ENCODE peak calls at places on chromosomes 2 and 18, in seven cellular contexts. O, K, U, A, C, P and Z are unnamed samples.
A peak's percentile ranks its signal among the peaks of the same experiment; 100 is the strongest.

GRCh38 chr2:237774811-237775553 is 23.6 kb upstream of the RBM44 start:
- DNase-seq in P (peak; percentile 49), U (no peak), K (peak; percentile 55), C (peak; percentile 43), A (peak; percentile 48), O (peak; percentile 56), Z (peak; percentile 57)

GRCh38 chr2:199704358-199705238 is 146.4 kb downstream of the FTCDNL1 start:
- DNase-seq in C (no peak), A (no peak), U (peak; percentile 8), O (peak; percentile 36), K (no peak), P (no peak), Z (peak; percentile 14)

GRCh38 chr2:43848174-43848573 is 9.4 kb downstream of the ABCG8 start:
- DNase-seq in U (no peak), A (no peak), P (no peak), K (no peak), O (peak; percentile 33), C (peak; percentile 13), Z (no peak)

GRCh38 chr2:39202639-39203369 is 41.0 kb downstream of the CDKL4 start:
- DNase-seq in U (no peak), C (no peak), A (no peak), P (no peak), O (no peak), K (no peak), Z (no peak)

GRCh38 chr2:42105330-42106256 is 57.8 kb downstream of the PKDCC start:
- DNase-seq in K (no peak), C (no peak), U (no peak), A (no peak), O (no peak), P (no peak), Z (no peak)

GRCh38 chr2:169276045-169276444 is 86.3 kb downstream of the LRP2 start:
- DNase-seq in K (no peak), C (no peak), P (no peak), U (no peak), A (no peak), O (peak; percentile 13), Z (no peak)

GRCh38 chr2:152369176-152369860 is 34.3 kb downstream of the FMNL2 start:
- DNase-seq in U (peak; percentile 93), K (no peak), C (peak; percentile 86), O (no peak), A (no peak), P (no peak), Z (no peak)

GRCh38 chr18:79887181-79888000 is 64.1 kb downstream of the SLC66A2 start:
- DNase-seq in A (no peak), P (peak; percentile 9), U (no peak), K (no peak), O (no peak), C (no peak), Z (no peak)

GRCh38 chr2:218255441-218255840 is 5.4 kb upstream of the GPBAR1 start:
- DNase-seq in C (peak; percentile 79), P (no peak), K (no peak), O (no peak), A (no peak), U (peak; percentile 44), Z (no peak)

GRCh38 chr18:71115261-71115660 is 826.4 kb downstream of the SOCS6 start:
- DNase-seq in P (no peak), A (no peak), U (no peak), C (no peak), K (no peak), O (no peak), Z (no peak)

GRCh38 chr2:231646471-231646870 is 53.8 kb downstream of the TEX44 start:
- DNase-seq in U (no peak), K (no peak), C (no peak), O (no peak), P (no peak), A (no peak), Z (no peak)

GRCh38 chr2:239161711-239162140 is 239.1 kb downstream of the HDAC4 start:
- DNase-seq in C (no peak), A (no peak), O (no peak), U (no peak), K (no peak), P (peak; percentile 23), Z (peak; percentile 2)

GRCh38 chr2:149132303-149132702 is 93.8 kb downstream of the LYPD6B start:
- DNase-seq in O (no peak), U (no peak), P (no peak), C (no peak), A (no peak), K (no peak), Z (no peak)

GRCh38 chr2:165718811-165719210 is 75.2 kb downstream of the GALNT3 start:
- DNase-seq in U (no peak), O (no peak), C (no peak), K (no peak), A (no peak), P (no peak), Z (no peak)

GRCh38 chr2:122255924-122256323 is 500.5 kb downstream of the TSN start:
- DNase-seq in K (no peak), A (no peak), O (no peak), C (no peak), P (no peak), U (no peak), Z (no peak)

GRCh38 chr2:223954401-223954800 is 2.9 kb upstream of the MRPL44 start:
- DNase-seq in A (no peak), C (peak; percentile 83), O (no peak), K (no peak), P (no peak), U (peak; percentile 75), Z (no peak)

GRCh38 chr2:240468300-240469238 is 33.1 kb downstream of the GPC1 start:
- DNase-seq in A (peak; percentile 14), C (no peak), U (no peak), O (no peak), P (no peak), K (no peak), Z (peak; percentile 42)

GRCh38 chr2:219491278-219491967 is 7.3 kb upstream of the GMPPA start:
- DNase-seq in K (no peak), P (no peak), A (no peak), O (no peak), U (no peak), C (no peak), Z (no peak)

GRCh38 chr18:32081881-32082280 is 9.8 kb upstream of the RNF138 start:
- DNase-seq in K (no peak), A (no peak), O (no peak), C (no peak), U (no peak), P (no peak), Z (no peak)

DNA sequence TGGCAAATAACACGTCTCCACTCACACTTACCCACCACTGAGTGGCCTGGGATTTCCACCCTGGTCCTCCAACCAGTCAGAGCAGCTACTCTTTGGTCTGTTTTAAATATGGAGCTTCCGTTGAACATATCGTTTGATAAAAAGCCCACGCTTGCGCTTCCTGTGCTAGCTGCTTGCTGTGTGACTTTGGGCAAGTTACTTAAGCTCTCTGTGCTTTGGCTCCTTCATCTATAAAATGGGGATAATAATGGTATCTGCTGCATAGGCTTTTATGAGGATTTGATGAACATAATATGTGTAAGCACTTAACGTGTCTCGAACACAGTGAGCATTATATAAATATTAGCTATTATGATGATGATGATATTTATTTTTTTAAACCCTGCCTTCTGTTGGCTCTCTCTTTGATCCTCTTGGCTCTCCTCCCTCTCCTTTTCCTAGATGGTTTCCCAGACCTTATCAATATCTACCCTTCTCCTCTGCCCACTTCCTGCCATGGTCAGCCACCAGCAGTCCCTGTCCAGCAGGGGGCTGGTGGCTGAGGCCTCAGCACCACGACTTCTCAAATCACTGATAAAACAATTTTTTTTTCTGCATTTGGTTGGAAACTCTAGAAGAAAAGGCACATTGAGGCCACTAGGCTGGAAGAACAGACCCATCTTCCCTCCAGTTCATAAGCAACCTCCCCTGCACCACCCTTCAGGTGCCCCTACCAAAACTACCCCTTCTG is 191.9 kb downstream of the LOXHD1 start:
- DNase-seq in K (no peak), C (no peak), O (no peak), P (no peak), U (no peak), A (no peak), Z (no peak)
- TF ChIP-seq CTCF in K (peak; percentile 35), C (peak; percentile 64), O (no peak), P (no peak), U (no peak), A (peak; percentile 42), Z (peak; percentile 52)

GRCh38 chr18:6732952-6733351 is 3.4 kb downstream of the ARHGAP28 start:
- DNase-seq in C (no peak), P (no peak), A (no peak), U (no peak), K (no peak), O (no peak), Z (no peak)

GRCh38 chr18:6728809-6729246 is 688 bp upstream of the ARHGAP28 start:
- DNase-seq in U (no peak), P (no peak), K (no peak), C (no peak), A (no peak), O (no peak), Z (no peak)

GRCh38 chr18:6728318-6728717 is 1.2 kb upstream of the ARHGAP28 start:
- DNase-seq in P (no peak), C (no peak), O (no peak), K (no peak), A (no peak), U (no peak), Z (no peak)

GRCh38 chr18:6731197-6731596 is 1.7 kb downstream of the ARHGAP28 start:
- DNase-seq in P (no peak), U (peak; percentile 85), A (no peak), K (no peak), O (no peak), C (peak; percentile 45), Z (no peak)

GRCh38 chr18:6729247-6730091 is at the start of gene ARHGAP28:
- DNase-seq in K (peak; percentile 91), C (peak; percentile 47), U (peak; percentile 53), P (peak; percentile 79), O (no peak), A (peak; percentile 84), Z (peak; percentile 90)
- TF ChIP-seq CTCF in K (peak; percentile 27), C (peak; percentile 38), U (no peak), P (no peak), O (no peak), A (peak; percentile 59), Z (no peak)

GRCh38 chr2:191951832-191952231 is 104.9 kb upstream of the CAVIN2 start:
- DNase-seq in C (no peak), O (no peak), U (no peak), K (no peak), A (no peak), P (no peak), Z (no peak)

GRCh38 chr2:191945623-191946022 is 98.7 kb upstream of the CAVIN2 start:
- DNase-seq in K (no peak), A (no peak), O (no peak), P (no peak), U (no peak), C (no peak), Z (no peak)

GRCh38 chr2:191946471-191947182 is 99.7 kb upstream of the CAVIN2 start:
- DNase-seq in K (no peak), O (no peak), A (no peak), U (no peak), P (no peak), C (no peak), Z (no peak)

GRCh38 chr2:191950132-191950885 is 103.4 kb upstream of the CAVIN2 start:
- DNase-seq in P (no peak), A (no peak), C (peak; percentile 50), U (peak; percentile 10), K (no peak), O (no peak), Z (no peak)

GRCh38 chr2:191947235-191947634 is 100.3 kb upstream of the CAVIN2 start:
- DNase-seq in O (no peak), U (no peak), A (no peak), K (no peak), P (no peak), C (no peak), Z (no peak)
- TF ChIP-seq CTCF in O (no peak), U (no peak), A (no peak), K (no peak), P (no peak), C (no peak), Z (no peak)

GRCh38 chr2:167504695-167505094 is 616.4 kb downstream of the XIRP2 start:
- DNase-seq in A (no peak), O (no peak), U (no peak), P (no peak), K (no peak), C (no peak), Z (no peak)
- TF ChIP-seq CTCF in A (no peak), O (no peak), U (no peak), P (no peak), K (no peak), C (no peak), Z (no peak)